ENCODE peak calls at places on chromosomes 13 and 19, in nine cellular contexts. One of them, this sample, is unnamed. For H3K4me1, the result is how much of the 10 kb centered on the place peaks cover.

GRCh38 chr19:54451331-54451871 is 2.4 kb downstream of the LENG8 start:
- DNase-seq in tibial artery: no peak
- DNase-seq in left lung: peak
- DNase-seq in uterus: no peak
- DNase-seq in left ventricle myocardium inferior: no peak
- DNase-seq in OCI-LY7: no peak
- DNase-seq in cardiac muscle cell: no peak
- DNase-seq in breast epithelium: no peak
- DNase-seq in aorta: no peak
- DNase-seq in this sample: no peak

GRCh38 chr13:74452176-74452575 is 318.0 kb upstream of the KLF12 start:
- DNase-seq in tibial artery: no peak
- DNase-seq in uterus: no peak
- DNase-seq in left lung: no peak
- DNase-seq in aorta: no peak
- DNase-seq in left ventricle myocardium inferior: no peak
- DNase-seq in breast epithelium: no peak
- DNase-seq in cardiac muscle cell: no peak
- DNase-seq in OCI-LY7: no peak
- DNase-seq in this sample: no peak

GRCh38 chr13:60484865-60485264 is 87.8 kb downstream of the TDRD3 start:
- DNase-seq in left lung: no peak
- DNase-seq in tibial artery: no peak
- DNase-seq in uterus: no peak
- DNase-seq in OCI-LY7: no peak
- DNase-seq in breast epithelium: no peak
- DNase-seq in aorta: no peak
- DNase-seq in left ventricle myocardium inferior: no peak
- DNase-seq in cardiac muscle cell: no peak
- DNase-seq in this sample: no peak

GRCh38 chr19:1266818-1267440 is 2.2 kb upstream of the CIRBP start:
- DNase-seq in left ventricle myocardium inferior: peak
- DNase-seq in breast epithelium: no peak
- DNase-seq in left lung: no peak
- DNase-seq in cardiac muscle cell: peak
- DNase-seq in tibial artery: peak
- DNase-seq in OCI-LY7: peak
- DNase-seq in aorta: peak
- DNase-seq in uterus: peak
- DNase-seq in this sample: peak

GRCh38 chr13:25771208-25771607 is 280.6 kb downstream of the SHISA2 start:
- DNase-seq in tibial artery: no peak
- DNase-seq in left lung: no peak
- DNase-seq in OCI-LY7: peak
- DNase-seq in uterus: no peak
- DNase-seq in breast epithelium: no peak
- DNase-seq in left ventricle myocardium inferior: no peak
- DNase-seq in cardiac muscle cell: no peak
- DNase-seq in aorta: no peak
- DNase-seq in this sample: no peak

GRCh38 chr19:928471-929259 is 2.8 kb downstream of the ARID3A start:
- DNase-seq in tibial artery: no peak
- DNase-seq in left lung: no peak
- DNase-seq in aorta: no peak
- DNase-seq in uterus: no peak
- DNase-seq in breast epithelium: no peak
- DNase-seq in left ventricle myocardium inferior: no peak
- DNase-seq in OCI-LY7: no peak
- DNase-seq in cardiac muscle cell: no peak
- DNase-seq in this sample: no peak

GRCh38 chr19:44689290-44690130 is 9.4 kb upstream of the CEACAM16 start:
- DNase-seq in tibial artery: peak
- DNase-seq in uterus: peak
- DNase-seq in left ventricle myocardium inferior: peak
- DNase-seq in aorta: peak
- DNase-seq in OCI-LY7: peak
- DNase-seq in left lung: peak
- DNase-seq in cardiac muscle cell: peak
- DNase-seq in breast epithelium: peak
- DNase-seq in this sample: peak

GRCh38 chr19:48203227-48203793 is 32.8 kb downstream of the ZSWIM9 start:
- DNase-seq in cardiac muscle cell: no peak
- DNase-seq in uterus: no peak
- DNase-seq in left lung: no peak
- DNase-seq in left ventricle myocardium inferior: no peak
- DNase-seq in aorta: no peak
- DNase-seq in breast epithelium: no peak
- DNase-seq in tibial artery: no peak
- DNase-seq in OCI-LY7: peak
- DNase-seq in this sample: no peak

GRCh38 chr13:40205771-40206240 is 460.6 kb downstream of the FOXO1 start:
- DNase-seq in breast epithelium: peak
- DNase-seq in OCI-LY7: no peak
- DNase-seq in aorta: no peak
- DNase-seq in tibial artery: no peak
- DNase-seq in cardiac muscle cell: no peak
- DNase-seq in left ventricle myocardium inferior: no peak
- DNase-seq in uterus: no peak
- DNase-seq in left lung: no peak
- DNase-seq in this sample: no peak

GRCh38 chr19:39253374-39254149 is 4.9 kb upstream of the IFNL4 start:
- DNase-seq in uterus: no peak
- DNase-seq in cardiac muscle cell: no peak
- DNase-seq in breast epithelium: no peak
- DNase-seq in OCI-LY7: no peak
- DNase-seq in left lung: no peak
- DNase-seq in aorta: no peak
- DNase-seq in tibial artery: no peak
- DNase-seq in left ventricle myocardium inferior: no peak
- DNase-seq in this sample: no peak

GRCh38 chr19:39252458-39252857 is 3.8 kb upstream of the IFNL4 start:
- DNase-seq in aorta: no peak
- DNase-seq in left ventricle myocardium inferior: no peak
- DNase-seq in uterus: no peak
- DNase-seq in cardiac muscle cell: no peak
- DNase-seq in OCI-LY7: no peak
- DNase-seq in left lung: no peak
- DNase-seq in breast epithelium: no peak
- DNase-seq in tibial artery: no peak
- DNase-seq in this sample: no peak

GRCh38 chr19:39254539-39255345 is 6.1 kb upstream of the IFNL4 start:
- DNase-seq in aorta: no peak
- DNase-seq in cardiac muscle cell: no peak
- DNase-seq in uterus: no peak
- DNase-seq in OCI-LY7: no peak
- DNase-seq in left lung: no peak
- DNase-seq in tibial artery: no peak
- DNase-seq in breast epithelium: no peak
- DNase-seq in left ventricle myocardium inferior: no peak
- DNase-seq in this sample: no peak

GRCh38 chr19:39261704-39262103 is 6.5 kb upstream of the IFNL2 start:
- DNase-seq in OCI-LY7: no peak
- DNase-seq in cardiac muscle cell: no peak
- DNase-seq in tibial artery: no peak
- DNase-seq in left lung: no peak
- DNase-seq in left ventricle myocardium inferior: no peak
- DNase-seq in aorta: no peak
- DNase-seq in breast epithelium: no peak
- DNase-seq in uterus: no peak
- DNase-seq in this sample: no peak

GRCh38 chr19:39257227-39257626 is 8.6 kb upstream of the IFNL4 start:
- DNase-seq in uterus: no peak
- DNase-seq in left lung: no peak
- DNase-seq in tibial artery: no peak
- DNase-seq in cardiac muscle cell: no peak
- DNase-seq in aorta: no peak
- DNase-seq in breast epithelium: no peak
- DNase-seq in OCI-LY7: no peak
- DNase-seq in left ventricle myocardium inferior: no peak
- DNase-seq in this sample: no peak
- H3K4me1 ChIP-seq in uterus: under half
- H3K4me1 ChIP-seq in left lung: under half
- H3K4me1 ChIP-seq in tibial artery: under half
- H3K4me1 ChIP-seq in cardiac muscle cell: under half
- H3K4me1 ChIP-seq in aorta: under half
- H3K4me1 ChIP-seq in breast epithelium: under half
- H3K4me1 ChIP-seq in OCI-LY7: under half
- H3K4me1 ChIP-seq in left ventricle myocardium inferior: under half
- H3K4me1 ChIP-seq in this sample: under half

GRCh38 chr19:16449330-16449961 is 22.3 kb downstream of the EPS15L1 start:
- DNase-seq in uterus: no peak
- DNase-seq in tibial artery: no peak
- DNase-seq in left lung: no peak
- DNase-seq in breast epithelium: no peak
- DNase-seq in aorta: no peak
- DNase-seq in cardiac muscle cell: no peak
- DNase-seq in left ventricle myocardium inferior: no peak
- DNase-seq in OCI-LY7: peak
- DNase-seq in this sample: no peak
- H3K4me1 ChIP-seq in uterus: under half
- H3K4me1 ChIP-seq in tibial artery: under half
- H3K4me1 ChIP-seq in left lung: half or more
- H3K4me1 ChIP-seq in breast epithelium: under half
- H3K4me1 ChIP-seq in aorta: under half
- H3K4me1 ChIP-seq in cardiac muscle cell: under half
- H3K4me1 ChIP-seq in left ventricle myocardium inferior: half or more
- H3K4me1 ChIP-seq in OCI-LY7: half or more
- H3K4me1 ChIP-seq in this sample: under half

GRCh38 chr13:94325660-94326059 is 153.8 kb downstream of the DCT start:
- DNase-seq in tibial artery: no peak
- DNase-seq in left lung: no peak
- DNase-seq in uterus: no peak
- DNase-seq in cardiac muscle cell: no peak
- DNase-seq in OCI-LY7: no peak
- DNase-seq in left ventricle myocardium inferior: no peak
- DNase-seq in breast epithelium: no peak
- DNase-seq in aorta: no peak
- DNase-seq in this sample: no peak
- H3K4me1 ChIP-seq in tibial artery: half or more
- H3K4me1 ChIP-seq in left lung: under half
- H3K4me1 ChIP-seq in uterus: under half
- H3K4me1 ChIP-seq in cardiac muscle cell: under half
- H3K4me1 ChIP-seq in OCI-LY7: under half
- H3K4me1 ChIP-seq in left ventricle myocardium inferior: under half
- H3K4me1 ChIP-seq in breast epithelium: under half
- H3K4me1 ChIP-seq in aorta: under half
- H3K4me1 ChIP-seq in this sample: under half

GRCh38 chr13:114142137-114142550 is 9.7 kb upstream of the RASA3 start:
- DNase-seq in breast epithelium: no peak
- DNase-seq in left ventricle myocardium inferior: no peak
- DNase-seq in left lung: no peak
- DNase-seq in aorta: peak
- DNase-seq in cardiac muscle cell: no peak
- DNase-seq in OCI-LY7: no peak
- DNase-seq in tibial artery: no peak
- DNase-seq in uterus: no peak
- DNase-seq in this sample: no peak

GRCh38 chr13:114143806-114144605 is 11.6 kb upstream of the RASA3 start:
- DNase-seq in tibial artery: no peak
- DNase-seq in left lung: no peak
- DNase-seq in cardiac muscle cell: peak
- DNase-seq in aorta: peak
- DNase-seq in OCI-LY7: peak
- DNase-seq in left ventricle myocardium inferior: no peak
- DNase-seq in uterus: no peak
- DNase-seq in breast epithelium: no peak
- DNase-seq in this sample: peak

GRCh38 chr13:114144606-114145244 is 12.3 kb upstream of the RASA3 start:
- DNase-seq in left lung: no peak
- DNase-seq in tibial artery: no peak
- DNase-seq in breast epithelium: no peak
- DNase-seq in cardiac muscle cell: no peak
- DNase-seq in aorta: no peak
- DNase-seq in uterus: no peak
- DNase-seq in left ventricle myocardium inferior: no peak
- DNase-seq in OCI-LY7: no peak
- DNase-seq in this sample: no peak

GRCh38 chr13:114141261-114141996 is 9.0 kb upstream of the RASA3 start:
- DNase-seq in left ventricle myocardium inferior: no peak
- DNase-seq in left lung: no peak
- DNase-seq in uterus: no peak
- DNase-seq in breast epithelium: no peak
- DNase-seq in tibial artery: no peak
- DNase-seq in cardiac muscle cell: no peak
- DNase-seq in aorta: no peak
- DNase-seq in OCI-LY7: no peak
- DNase-seq in this sample: no peak

DNA sequence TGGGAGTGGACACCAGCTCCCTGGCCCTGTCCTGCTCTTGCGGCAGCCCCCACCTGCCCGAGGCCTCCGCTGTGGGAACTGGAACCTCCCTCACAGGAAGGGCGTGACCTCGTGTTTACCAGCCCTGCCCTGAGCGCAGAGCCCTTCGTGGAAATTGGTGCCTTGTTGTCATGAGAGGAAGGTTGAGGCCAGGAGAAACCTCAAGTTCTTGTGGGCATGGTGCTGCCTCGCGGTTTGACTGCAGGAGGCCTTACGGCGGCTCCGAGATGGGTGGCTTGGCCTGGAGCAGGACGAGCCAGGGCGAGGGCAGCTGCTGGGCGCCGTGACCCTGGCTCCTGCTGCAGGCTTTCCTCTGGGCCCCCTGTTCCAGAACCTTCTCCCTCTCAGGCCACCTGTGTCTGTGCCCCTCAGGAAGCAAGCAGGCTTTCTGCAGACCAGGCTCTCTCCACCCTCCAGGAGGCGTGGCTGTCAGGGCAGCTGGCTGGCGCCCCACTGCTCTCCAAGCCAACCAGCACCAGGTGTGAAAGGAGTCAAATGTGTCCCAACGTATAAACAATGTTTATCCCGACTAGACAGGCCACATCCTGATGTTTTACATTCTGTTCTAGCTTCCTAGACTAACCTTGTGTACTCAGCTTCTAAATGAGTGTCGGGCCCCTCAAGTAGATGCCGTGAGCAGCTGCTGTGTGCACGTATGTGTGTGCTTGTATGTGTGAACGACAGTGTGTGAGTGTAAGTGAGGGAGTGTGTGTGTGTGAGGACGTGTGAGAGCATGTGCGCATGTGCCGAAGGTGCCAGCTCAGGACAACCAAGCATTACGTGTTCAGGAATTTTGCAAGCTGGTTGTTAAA is 10.4 kb upstream of the RASA3 start:
- DNase-seq in OCI-LY7: peak
- DNase-seq in tibial artery: no peak
- DNase-seq in breast epithelium: no peak
- DNase-seq in cardiac muscle cell: no peak
- DNase-seq in uterus: no peak
- DNase-seq in left ventricle myocardium inferior: no peak
- DNase-seq in left lung: peak
- DNase-seq in aorta: peak
- DNase-seq in this sample: no peak
- H3K4me1 ChIP-seq in OCI-LY7: under half
- H3K4me1 ChIP-seq in tibial artery: under half
- H3K4me1 ChIP-seq in breast epithelium: under half
- H3K4me1 ChIP-seq in cardiac muscle cell: under half
- H3K4me1 ChIP-seq in uterus: under half
- H3K4me1 ChIP-seq in left ventricle myocardium inferior: under half
- H3K4me1 ChIP-seq in left lung: under half
- H3K4me1 ChIP-seq in aorta: under half
- H3K4me1 ChIP-seq in this sample: under half

GRCh38 chr19:35932291-35932936 is 3.8 kb upstream of the LRFN3 start:
- DNase-seq in cardiac muscle cell: no peak
- DNase-seq in left lung: no peak
- DNase-seq in breast epithelium: no peak
- DNase-seq in aorta: no peak
- DNase-seq in tibial artery: no peak
- DNase-seq in left ventricle myocardium inferior: no peak
- DNase-seq in OCI-LY7: no peak
- DNase-seq in uterus: no peak
- DNase-seq in this sample: no peak
- H3K4me1 ChIP-seq in cardiac muscle cell: under half
- H3K4me1 ChIP-seq in left lung: under half
- H3K4me1 ChIP-seq in breast epithelium: under half
- H3K4me1 ChIP-seq in aorta: under half
- H3K4me1 ChIP-seq in tibial artery: under half
- H3K4me1 ChIP-seq in left ventricle myocardium inferior: under half
- H3K4me1 ChIP-seq in OCI-LY7: under half
- H3K4me1 ChIP-seq in uterus: under half
- H3K4me1 ChIP-seq in this sample: under half